ENCODE peak calls at places on chromosomes 6 and 20, in five cellular contexts. D, Z, V, G and F are unnamed samples.

GRCh38 chr20:58892126-58892931 is 39.8 kb downstream of the GNAS start:
- DNase-seq in Z (peak; percentile 69), D (peak; percentile 83), G (peak; percentile 84), V (peak; percentile 77), F (peak; percentile 73)

GRCh38 chr6:80269331-80269730 is 162.9 kb downstream of the BCKDHB start:
- DNase-seq in V (no peak), Z (no peak), D (no peak), G (no peak), F (no peak)

GRCh38 chr6:103675807-103676406 is 1183.8 kb downstream of the HACE1 start:
- DNase-seq in G (no peak), Z (no peak), V (no peak), D (no peak), F (no peak)

GRCh38 chr6:138545621-138545980 is 46.3 kb upstream of the NHSL1 start:
- DNase-seq in D (no peak), G (no peak), V (no peak), Z (no peak), F (no peak)

GRCh38 chr6:30555428-30556005 is 772 bp downstream of the GNL1 start:
- DNase-seq in D (no peak), Z (no peak), V (no peak), G (peak; percentile 69), F (no peak)

GRCh38 chr6:12232339-12232738 is 57.8 kb upstream of the EDN1 start:
- DNase-seq in V (no peak), G (no peak), D (no peak), Z (no peak), F (no peak)

GRCh38 chr6:36701401-36701991 is 3.9 kb downstream of the RAB44 start:
- DNase-seq in Z (no peak), G (peak; percentile 58), V (no peak), D (no peak), F (peak; percentile 52)

GRCh38 chr20:23285536-23285935 is 65.1 kb upstream of the NXT1 start:
- DNase-seq in V (no peak), Z (no peak), G (no peak), D (no peak), F (no peak)

GRCh38 chr6:11432713-11433450 is 104.7 kb upstream of the TMEM170B start:
- DNase-seq in D (no peak), Z (no peak), G (no peak), V (no peak), F (no peak)

GRCh38 chr6:124434416-124434815 is 527.8 kb upstream of the RNF217 start:
- DNase-seq in V (no peak), D (no peak), Z (no peak), G (no peak), F (no peak)